ENCODE peak calls at places on chromosomes 6 and 20, in eight cellular contexts. B is NCI-H1092 treated with DMSO at 0.1 percent for 48 hours; M is osteoblast; L is activated effector memory CD4-positive, alpha-beta T cell treated with Interleukin-2 at 50 U/mL for 16 hours; A is activated CD8-positive, alpha-beta memory T cell treated with anti-CD3 and anti-CD28 coated beads, Interleukin-2, amount 10 ng/mL, durations not matched to agents 7 days and 5 days; F is GM04504; K is NCI-H2081 treated with DMSO at 0.1 percent for 48 hours; Q is natural killer cell. I is an unnamed sample.

GRCh38 chr6:8075185-8075584 is 11.0 kb upstream of the BLOC1S5 start:
- DNase-seq in B (no peak), Q (no peak), K (no peak), A (no peak), M (no peak), L (no peak), F (no peak), I (no peak)

GRCh38 chr6:112268011-112268410 is 13.6 kb upstream of the LAMA4 start:
- DNase-seq in L (no peak), B (no peak), F (no peak), Q (no peak), K (no peak), A (no peak), M (no peak), I (no peak)

GRCh38 chr20:34271961-34272360 is 30.7 kb downstream of the ASIP start:
- DNase-seq in K (no peak), L (no peak), Q (no peak), B (no peak), A (no peak), F (peak), M (peak), I (no peak)

GRCh38 chr6:91081452-91082067 is 494.7 kb upstream of the MAP3K7 start:
- DNase-seq in Q (no peak), M (peak), A (no peak), F (peak), K (peak), L (no peak), B (peak), I (no peak)

GRCh38 chr6:135419162-135419561 is 78.4 kb downstream of the AHI1 start:
- DNase-seq in A (no peak), M (peak), Q (no peak), K (no peak), F (peak), L (no peak), B (no peak), I (no peak)

GRCh38 chr20:1897965-1898464 is 2.8 kb downstream of the SIRPA start:
- DNase-seq in K (no peak), B (no peak), M (no peak), A (no peak), F (no peak), Q (no peak), L (no peak), I (peak)

GRCh38 chr6:87858440-87858839 is 156.4 kb upstream of the AKIRIN2 start:
- DNase-seq in F (no peak), M (no peak), A (no peak), L (no peak), Q (no peak), K (no peak), B (no peak), I (no peak)

GRCh38 chr6:142940487-142940886 is 4.5 kb downstream of the HIVEP2 start:
- DNase-seq in Q (no peak), M (no peak), L (no peak), B (no peak), A (no peak), F (no peak), K (no peak), I (no peak)

GRCh38 chr6:170173416-170173990 is 117.4 kb downstream of the DLL1 start:
- DNase-seq in L (no peak), Q (peak), A (peak), K (no peak), M (peak), B (no peak), F (no peak), I (peak)

GRCh38 chr6:113823916-113824315 is 33.2 kb upstream of the MARCKS start:
- DNase-seq in L (no peak), F (no peak), B (no peak), Q (no peak), A (no peak), M (no peak), K (no peak), I (no peak)

GRCh38 chr6:111423960-111424846 is 58.8 kb downstream of the REV3L start:
- DNase-seq in B (peak), Q (no peak), K (no peak), F (no peak), M (peak), A (no peak), L (no peak), I (peak)

GRCh38 chr6:42968783-42969182 is 8.2 kb downstream of the GNMT start:
- DNase-seq in K (no peak), B (no peak), A (no peak), L (no peak), M (no peak), Q (no peak), F (no peak), I (no peak)

GRCh38 chr6:127824061-127824460 is 76.8 kb downstream of the THEMIS start:
- DNase-seq in Q (no peak), M (no peak), F (no peak), L (no peak), A (no peak), B (no peak), K (no peak), I (no peak)

GRCh38 chr6:15087234-15087633 is 158.6 kb upstream of the JARID2 start:
- DNase-seq in K (no peak), F (no peak), Q (no peak), A (no peak), L (no peak), M (no peak), B (no peak), I (no peak)

GRCh38 chr6:81763968-81764367 is 11.5 kb upstream of the TENT5A start:
- DNase-seq in B (no peak), A (no peak), F (no peak), L (no peak), M (no peak), K (no peak), Q (no peak), I (no peak)

GRCh38 chr6:110714143-110714542 is 101.1 kb downstream of the CDK19 start:
- DNase-seq in M (no peak), B (no peak), Q (no peak), F (no peak), L (no peak), K (no peak), A (no peak), I (no peak)

GRCh38 chr6:7073810-7074525 is 33.8 kb upstream of the RREB1 start:
- DNase-seq in K (no peak), Q (no peak), B (no peak), A (peak), L (peak), M (no peak), F (no peak), I (no peak)

GRCh38 chr6:33313709-33314514 is at the start of gene TAPBP:
- DNase-seq in A (peak), K (no peak), Q (peak), F (peak), B (peak), M (peak), L (peak), I (peak)

GRCh38 chr20:23622839-23623343 is 14.9 kb downstream of the CST3 start:
- DNase-seq in B (no peak), K (no peak), Q (no peak), L (no peak), A (no peak), M (peak), F (peak), I (peak)

I was measured in aorta.